ENCODE peak calls at places on chromosome 5, in ten cellular contexts. Q is BE2C; H is CD8-positive, alpha-beta T cell; J is HCT116; C is mammary epithelial cell; T is lower lobe of right lung; S is pancreas; B is H9; W is lung; Y is astrocyte. U is an unnamed sample.
A peak's percentile ranks its signal among the peaks of the same experiment; 100 is the strongest.

GRCh38 chr5:544675-545330 is 20.6 kb upstream of the SLC9A3 start:
- DNase-seq in J (no peak), Q (peak; percentile 1), T (no peak), H (peak; percentile 3), W (no peak), S (no peak), C (no peak), Y (no peak), B (no peak), U (no peak)

GRCh38 chr5:112930082-112930344 is 8.0 kb upstream of the REEP5 start:
- DNase-seq in H (peak; percentile 18), Y (no peak), T (no peak), W (no peak), C (no peak), J (no peak), S (no peak), Q (no peak), B (no peak), U (no peak)

GRCh38 chr5:5979362-5979760 is 399.0 kb downstream of the MED10 start:
- DNase-seq in T (no peak), J (no peak), W (no peak), Q (peak; percentile 51), C (no peak), B (no peak), S (no peak), Y (no peak), H (no peak), U (no peak)

GRCh38 chr5:91135475-91136248 is 247.5 kb downstream of the ARRDC3 start:
- DNase-seq in Y (no peak), J (no peak), W (no peak), B (no peak), T (no peak), H (no peak), Q (no peak), S (no peak), C (peak; percentile 5), U (no peak)

GRCh38 chr5:129664336-129664937 is 83.5 kb upstream of the MINAR2 start:
- DNase-seq in J (peak; percentile 39), W (peak; percentile 47), C (peak; percentile 20), H (peak; percentile 8), T (no peak), Q (peak; percentile 61), S (peak; percentile 43), B (no peak), Y (peak; percentile 2), U (peak; percentile 42)

GRCh38 chr5:114265661-114266060 is 96.2 kb upstream of the KCNN2 start:
- DNase-seq in H (no peak), Q (no peak), B (no peak), Y (no peak), W (no peak), S (no peak), J (no peak), C (no peak), T (no peak), U (no peak)

GRCh38 chr5:54296386-54296785 is 14.0 kb downstream of the ARL15 start:
- DNase-seq in H (no peak), T (no peak), C (no peak), B (no peak), W (peak; percentile 32), Y (no peak), S (peak; percentile 24), Q (no peak), J (no peak), U (no peak)

GRCh38 chr5:115460476-115460875 is 84.1 kb downstream of the FEM1C start:
- DNase-seq in T (peak; percentile 88), J (peak; percentile 87), Y (peak; percentile 91), C (peak; percentile 90), S (peak; percentile 36), B (no peak), H (no peak), Q (no peak), W (peak; percentile 86), U (peak; percentile 80)

GRCh38 chr5:13985736-13986418 is 41.4 kb upstream of the DNAH5 start:
- DNase-seq in Y (peak; percentile 73), S (no peak), H (no peak), Q (no peak), C (peak; percentile 74), T (no peak), W (peak; percentile 57), J (peak; percentile 13), B (no peak), U (peak; percentile 56)

GRCh38 chr5:178234121-178234752 is 1.6 kb upstream of the PHYKPL start:
- DNase-seq in S (no peak), B (no peak), C (no peak), J (no peak), W (no peak), T (no peak), Y (no peak), Q (no peak), H (no peak), U (no peak)

GRCh38 chr5:80156156-80156555 is 99.7 kb downstream of the SERINC5 start:
- DNase-seq in W (no peak), S (no peak), T (no peak), B (no peak), J (no peak), H (no peak), C (no peak), Y (peak; percentile 22), Q (no peak), U (no peak)
- H3K4me1 ChIP-seq in W (peaks cover 8% of the 10 kb centered on the region), S (no peaks in the 10 kb centered on the region), T (peaks cover 7% of the 10 kb centered on the region), B (peaks cover 13% of the 10 kb centered on the region), J (no peaks in the 10 kb centered on the region), H (peaks cover 36% of the 10 kb centered on the region), C (peaks cover 7% of the 10 kb centered on the region), Y (no peaks in the 10 kb centered on the region), Q (peaks cover 6% of the 10 kb centered on the region), U (no peaks in the 10 kb centered on the region)

GRCh38 chr5:124906339-124907097 is 160.1 kb upstream of the ZNF608 start:
- DNase-seq in B (no peak), Y (peak; percentile 74), Q (peak; percentile 71), W (peak; percentile 46), J (no peak), H (no peak), C (peak; percentile 32), S (peak; percentile 54), T (no peak), U (peak; percentile 45)
- TF ChIP-seq CTCF in B (no peak), Y (no peak), Q (no peak), W (no peak), J (no peak), H (no peak), C (peak; percentile 23), S (no peak), T (peak; percentile 6), U (peak; percentile 19)

GRCh38 chr5:135577421-135577820 is 1.4 kb downstream of the CXCL14 start:
- DNase-seq in Q (no peak), W (no peak), Y (no peak), S (no peak), J (no peak), T (no peak), H (no peak), B (no peak), C (no peak), U (no peak)

GRCh38 chr5:135584918-135585317 is 6.1 kb upstream of the CXCL14 start:
- DNase-seq in Y (no peak), B (no peak), J (no peak), Q (no peak), W (no peak), T (no peak), H (no peak), C (no peak), S (no peak), U (no peak)

GRCh38 chr5:135578305-135578684 is 496 bp downstream of the CXCL14 start:
- DNase-seq in Q (no peak), S (no peak), B (no peak), J (no peak), T (no peak), W (no peak), Y (no peak), C (no peak), H (no peak), U (no peak)

GRCh38 chr5:135578685-135579341 is at the start of gene CXCL14:
- DNase-seq in C (peak; percentile 81), W (peak; percentile 55), T (peak; percentile 55), J (no peak), Q (no peak), B (peak; percentile 83), H (no peak), Y (peak; percentile 82), S (no peak), U (no peak)

GRCh38 chr5:135582099-135582781 is 3.4 kb upstream of the CXCL14 start:
- DNase-seq in J (no peak), H (no peak), W (no peak), T (no peak), B (no peak), Q (no peak), C (no peak), S (no peak), Y (no peak), U (no peak)
- H3K27me3 ChIP-seq in J (peaks cover 32% of the 10 kb centered on the region), H (no peaks in the 10 kb centered on the region), W (peaks cover 13% of the 10 kb centered on the region), T (peaks cover 40% of the 10 kb centered on the region), B (peaks cover 27% of the 10 kb centered on the region), Q (peaks cover 41% of the 10 kb centered on the region), C (peaks cover 2% of the 10 kb centered on the region), S (no peaks in the 10 kb centered on the region), Y (peaks cover 28% of the 10 kb centered on the region), U (peaks cover 87% of the 10 kb centered on the region)

GRCh38 chr5:125257997-125258396 is 511.6 kb upstream of the ZNF608 start:
- DNase-seq in J (no peak), H (no peak), S (no peak), T (no peak), B (no peak), C (no peak), Y (no peak), Q (no peak), W (no peak), U (no peak)

GRCh38 chr5:125256296-125256695 is 509.9 kb upstream of the ZNF608 start:
- DNase-seq in J (no peak), Q (no peak), C (no peak), S (no peak), W (no peak), T (no peak), H (no peak), Y (no peak), B (no peak), U (no peak)

GRCh38 chr5:125261505-125262250 is 515.2 kb upstream of the ZNF608 start:
- DNase-seq in J (no peak), C (no peak), B (no peak), T (no peak), Q (no peak), H (no peak), Y (no peak), S (no peak), W (no peak), U (no peak)

GRCh38 chr5:125257057-125257970 is 510.9 kb upstream of the ZNF608 start:
- DNase-seq in J (no peak), S (no peak), C (no peak), Q (no peak), T (no peak), W (no peak), B (no peak), Y (peak; percentile 18), H (no peak), U (no peak)

DNA sequence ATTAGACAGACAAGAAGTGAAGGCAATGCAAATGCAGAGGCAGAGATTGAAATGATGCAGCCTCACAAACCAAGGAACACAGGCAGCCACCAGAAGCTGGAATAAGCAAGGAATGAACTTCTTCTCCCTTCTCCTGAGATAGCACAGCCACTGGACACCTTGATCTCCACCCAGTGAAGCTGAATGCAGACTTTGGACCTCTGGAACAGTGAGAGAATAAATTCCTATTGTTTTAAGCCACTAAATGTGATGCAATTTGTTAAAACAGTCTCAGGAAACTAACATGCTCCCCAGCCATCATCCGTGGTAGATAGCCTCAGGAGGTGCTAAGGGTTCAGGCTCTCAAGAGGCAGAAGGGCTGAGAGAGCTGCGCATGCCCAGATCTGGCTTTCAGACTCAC is 512.2 kb upstream of the ZNF608 start:
- DNase-seq in B (no peak), C (no peak), W (no peak), T (no peak), Y (no peak), H (no peak), J (no peak), S (no peak), Q (no peak), U (no peak)
- H3K4me1 ChIP-seq in B (no peaks in the 10 kb centered on the region), C (peaks cover 1% of the 10 kb centered on the region), W (peaks cover 5% of the 10 kb centered on the region), T (no peaks in the 10 kb centered on the region), Y (no peaks in the 10 kb centered on the region), H (no peaks in the 10 kb centered on the region), J (no peaks in the 10 kb centered on the region), S (no peaks in the 10 kb centered on the region), Q (no peaks in the 10 kb centered on the region), U (peaks cover 6% of the 10 kb centered on the region)